ENCODE peak calls at places on chromosomes 2 and 18, in seven cellular contexts. T, P, W, U, Z, N and M are unnamed samples.

GRCh38 chr2:96700086-96700485 is 39.8 kb downstream of the LMAN2L start:
- DNase-seq in Z (no peak), P (no peak), T (no peak), U (no peak), W (no peak), N (no peak), M (no peak)

GRCh38 chr18:63152096-63152495 is 167.5 kb downstream of the BCL2 start:
- DNase-seq in Z (no peak), P (no peak), N (no peak), W (no peak), U (no peak), T (no peak), M (peak)

GRCh38 chr18:32847719-32848118 is 74.9 kb upstream of the KLHL14 start:
- DNase-seq in P (no peak), N (no peak), Z (no peak), U (no peak), W (no peak), T (no peak), M (no peak)

GRCh38 chr18:80033181-80034067 is 810 bp upstream of the RBFA start:
- DNase-seq in T (peak), P (peak), N (no peak), Z (peak), U (no peak), W (peak), M (peak)

GRCh38 chr2:28363676-28364075 is 29.0 kb upstream of the FOSL2 start:
- DNase-seq in N (no peak), W (no peak), T (no peak), Z (no peak), U (no peak), P (no peak), M (no peak)

GRCh38 chr2:157572725-157573124 is 55.9 kb downstream of the ACVR1C start:
- DNase-seq in W (no peak), T (peak), P (no peak), Z (no peak), U (no peak), N (no peak), M (no peak)

GRCh38 chr2:239112127-239112774 is 264.4 kb downstream of the TWIST2 start:
- DNase-seq in W (no peak), T (no peak), Z (no peak), U (no peak), N (peak), P (no peak), M (no peak)

GRCh38 chr2:7034313-7034712 is 117.1 kb downstream of the RNF144A start:
- DNase-seq in U (no peak), N (no peak), W (no peak), P (no peak), Z (no peak), T (no peak), M (no peak)

GRCh38 chr2:227377461-227378351 is 1.4 kb downstream of the TM4SF20 start:
- DNase-seq in T (no peak), W (no peak), P (no peak), U (no peak), Z (no peak), N (no peak), M (no peak)

GRCh38 chr2:242022550-242023290 is 153.2 kb downstream of the RTP5 start:
- DNase-seq in U (no peak), N (peak), P (no peak), Z (no peak), W (peak), T (no peak), M (no peak)
- H3K4me3 ChIP-seq in U (no peak), N (no peak), P (no peak), Z (no peak), W (no peak), T (no peak), M (no peak)

DNA sequence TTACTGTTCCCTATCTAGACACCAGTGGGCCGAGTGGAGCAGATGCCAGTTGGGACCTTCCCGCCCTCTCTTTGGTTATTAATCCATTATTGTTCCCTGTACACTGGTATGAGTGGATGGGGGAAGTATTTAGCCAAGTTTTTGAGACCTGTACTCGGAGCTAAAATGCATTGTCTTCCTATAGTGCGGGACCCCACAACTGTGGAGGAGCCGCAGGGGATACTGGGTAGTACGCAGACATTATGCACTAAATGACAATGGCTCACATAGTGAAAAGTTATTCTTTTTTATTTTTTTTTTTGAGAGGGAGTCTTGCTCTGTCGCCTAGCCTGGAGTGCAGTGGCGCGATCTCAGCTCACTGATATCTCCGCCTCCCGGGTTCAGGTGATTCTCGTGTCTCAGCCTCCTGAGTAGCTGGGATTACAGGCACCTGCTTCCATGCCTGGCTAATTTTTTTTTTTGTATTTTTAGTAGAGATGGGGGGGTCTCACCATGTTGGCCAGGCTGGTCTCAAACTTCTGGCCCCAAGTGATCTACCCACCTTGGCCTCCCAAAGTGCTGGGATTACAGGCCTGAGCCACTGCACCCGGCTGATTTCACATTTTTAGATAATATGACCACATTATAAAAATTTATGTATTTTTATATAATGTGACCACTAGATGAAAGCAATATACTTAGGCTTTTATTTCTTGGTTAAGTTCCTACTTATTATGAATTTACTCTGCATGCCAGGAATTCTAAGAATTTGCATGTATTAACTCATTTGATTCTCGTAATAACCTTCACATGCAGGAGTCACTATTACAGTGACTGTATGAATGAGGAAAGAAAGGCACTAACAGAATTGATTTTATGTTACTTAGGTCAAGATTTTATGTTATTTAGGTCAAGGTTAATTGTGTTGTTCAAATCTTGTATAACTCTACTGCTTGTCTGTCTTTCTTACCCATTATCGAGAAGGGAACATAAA is 25.9 kb upstream of the CASP8 start:
- DNase-seq in T (no peak), P (no peak), N (no peak), Z (no peak), U (no peak), W (no peak), M (no peak)
- H3K27ac ChIP-seq in T (peak), P (no peak), N (no peak), Z (no peak), U (peak), W (peak), M (peak)

DNA sequence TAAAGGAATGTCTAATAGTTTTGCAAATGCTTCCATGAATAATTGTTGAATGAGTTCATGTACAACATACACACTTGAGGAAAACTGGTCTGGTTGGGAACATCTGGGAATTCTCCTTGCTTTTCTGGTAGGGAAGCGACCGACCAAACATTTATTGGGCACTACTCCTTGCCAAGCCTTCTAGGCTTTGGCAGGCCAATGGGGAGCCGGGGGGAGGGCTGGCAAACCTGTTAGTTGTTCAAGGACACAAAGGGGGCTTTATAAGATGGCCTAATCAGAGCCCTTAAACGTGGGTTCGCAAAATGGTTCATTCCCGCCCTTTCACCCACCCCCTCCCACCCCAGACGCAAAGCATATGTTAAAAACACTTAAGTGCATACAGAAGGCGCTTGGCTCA is 902 bp upstream of the VSNL1 start:
- DNase-seq in Z (no peak), W (no peak), P (no peak), U (peak), N (peak), T (no peak), M (no peak)
- H3K4me3 ChIP-seq in Z (peak), W (peak), P (peak), U (peak), N (peak), T (no peak), M (no peak)

DNA sequence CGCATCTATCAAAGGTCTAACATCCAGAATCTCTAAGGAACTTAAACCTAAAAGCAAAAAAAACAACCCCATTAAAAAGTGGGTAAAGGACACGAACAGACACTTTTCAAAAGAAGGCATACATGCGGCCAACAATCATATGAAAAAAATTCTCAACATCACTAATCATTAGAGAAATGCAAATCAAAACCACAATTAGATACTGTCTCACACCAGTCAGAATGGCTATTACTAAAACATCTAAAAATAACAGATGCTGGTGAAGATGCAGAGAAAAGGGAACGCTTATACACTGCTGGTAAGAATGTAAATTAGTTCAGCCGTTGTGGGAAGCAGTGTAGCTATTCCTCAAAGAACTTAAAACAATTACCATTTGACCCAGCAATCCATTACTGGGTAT is 38.0 kb downstream of the PPP3R1 start:
- DNase-seq in T (no peak), P (no peak), U (no peak), N (no peak), W (no peak), Z (no peak), M (no peak)
- H3K27ac ChIP-seq in T (no peak), P (no peak), U (no peak), N (no peak), W (no peak), Z (no peak), M (no peak)

DNA sequence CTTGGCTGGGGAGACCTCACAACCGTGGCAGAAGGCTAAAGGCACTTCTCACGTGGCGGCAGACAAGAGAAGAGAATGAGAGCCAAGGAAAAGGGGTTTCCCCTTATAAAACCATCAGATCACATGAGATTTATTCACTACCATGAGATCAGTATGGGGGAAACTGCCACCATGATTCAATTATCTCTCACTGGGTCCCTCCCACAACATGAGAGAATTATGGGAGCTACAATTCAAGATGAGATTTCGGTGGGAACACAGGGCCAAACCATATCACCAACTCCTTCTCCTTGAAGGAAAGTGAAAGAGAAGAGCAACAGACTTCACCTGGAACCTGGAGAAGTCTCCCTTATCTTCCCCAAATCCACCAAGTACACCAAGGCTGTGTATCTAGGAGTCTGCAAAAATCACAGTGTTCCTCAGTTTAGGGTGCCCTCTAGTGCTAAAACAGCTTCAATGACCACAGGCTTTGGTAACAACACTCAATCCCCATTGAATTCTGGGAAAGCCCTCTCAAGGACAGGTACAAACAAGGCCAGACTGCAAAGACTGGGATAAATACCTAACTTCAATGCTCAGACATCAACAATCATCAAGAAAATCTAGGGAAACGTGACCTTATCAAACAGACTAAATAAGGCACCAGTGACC is 148.8 kb upstream of the SRD5A2 start:
- DNase-seq in P (no peak), W (no peak), Z (no peak), U (no peak), T (peak), N (no peak), M (no peak)
- H3K4me3 ChIP-seq in P (no peak), W (no peak), Z (no peak), U (no peak), T (no peak), N (no peak), M (no peak)

GRCh38 chr2:179471012-179471411 is 206.4 kb upstream of the SESTD1 start:
- DNase-seq in W (no peak), T (no peak), Z (no peak), U (no peak), P (no peak), N (no peak), M (no peak)

GRCh38 chr2:179467111-179467510 is 202.5 kb upstream of the SESTD1 start:
- DNase-seq in T (no peak), Z (no peak), W (no peak), P (no peak), N (no peak), U (no peak), M (no peak)

GRCh38 chr2:179467927-179468326 is 203.3 kb upstream of the SESTD1 start:
- DNase-seq in W (no peak), U (no peak), N (no peak), Z (no peak), P (no peak), T (no peak), M (no peak)

DNA sequence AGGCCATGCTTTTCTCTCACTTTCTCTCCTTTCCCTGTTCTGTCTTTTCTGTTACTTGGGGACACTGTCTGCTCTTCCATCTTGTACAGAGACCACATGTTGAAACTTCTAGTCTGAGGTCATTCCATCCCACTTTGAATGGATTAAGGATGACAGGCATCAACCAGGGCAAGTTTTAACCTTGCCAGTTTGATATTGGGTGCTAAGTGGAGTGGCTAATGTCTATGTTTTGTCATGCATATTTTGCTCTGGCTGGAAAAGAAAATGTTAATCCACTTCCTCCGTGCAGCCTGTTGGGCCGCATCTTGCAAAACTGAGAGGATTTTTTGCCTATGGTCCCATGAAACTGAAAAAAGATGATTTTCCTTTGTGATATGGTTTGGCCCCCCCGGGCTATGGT is 205.5 kb upstream of the SESTD1 start:
- DNase-seq in U (no peak), T (no peak), W (no peak), Z (no peak), P (no peak), N (no peak), M (no peak)
- H3K27ac ChIP-seq in U (no peak), T (no peak), W (no peak), Z (no peak), P (no peak), N (no peak), M (no peak)